ENCODE peak calls at places on chromosomes 16 and 17, in five cellular contexts. G is mesenchymal stem cell, Y is ACHN, W is smooth muscle cell of the brain vasculature, K is GM18507. N is an unnamed sample.

GRCh38 chr16:52499061-52499460 is 47.9 kb downstream of the TOX3 start:
- DNase-seq in G (no peak), Y (no peak), W (no peak), K (no peak), N (no peak)

GRCh38 chr17:1779571-1780074 is 17.8 kb downstream of the SERPINF1 start:
- DNase-seq in G (peak; percentile 97), Y (peak; percentile 83), W (peak; percentile 89), K (no peak), N (no peak)

GRCh38 chr16:86549076-86549892 is 5.8 kb downstream of the MTHFSD start:
- DNase-seq in G (no peak), Y (no peak), W (no peak), K (no peak), N (no peak)

GRCh38 chr17:73492802-73493139 is 151.5 kb downstream of the SDK2 start:
- DNase-seq in G (no peak), Y (no peak), W (no peak), K (no peak), N (no peak)

GRCh38 chr17:58381124-58381838 is 29.3 kb upstream of the SUPT4H1 start:
- DNase-seq in G (no peak), Y (no peak), W (no peak), K (no peak), N (no peak)

GRCh38 chr16:3652373-3653037 is 2.0 kb upstream of the DNASE1 start:
- DNase-seq in G (no peak), Y (no peak), W (no peak), K (no peak), N (no peak)

GRCh38 chr16:70407811-70408274 is 31.1 kb downstream of the ST3GAL2 start:
- DNase-seq in G (no peak), Y (no peak), W (no peak), K (no peak), N (no peak)

GRCh38 chr16:55257971-55258613 is 65.9 kb upstream of the IRX6 start:
- DNase-seq in G (no peak), Y (peak; percentile 60), W (no peak), K (peak; percentile 9), N (no peak)

GRCh38 chr17:78528541-78528940 is 48.7 kb downstream of the DNAH17 start:
- DNase-seq in G (no peak), Y (no peak), W (no peak), K (no peak), N (no peak)

GRCh38 chr16:28543072-28543471 is 4.3 kb upstream of the NUPR1 start:
- DNase-seq in G (no peak), Y (no peak), W (no peak), K (no peak), N (peak; percentile 12)

GRCh38 chr16:47643610-47644009 is 182.5 kb downstream of the PHKB start:
- DNase-seq in G (peak; percentile 2), Y (no peak), W (no peak), K (no peak), N (no peak)

GRCh38 chr17:5126719-5127488 is 11.1 kb downstream of the USP6 start:
- DNase-seq in G (no peak), Y (no peak), W (no peak), K (no peak), N (no peak)

GRCh38 chr16:84218176-84218776 is 21.5 kb downstream of the KCNG4 start:
- DNase-seq in G (no peak), Y (no peak), W (no peak), K (no peak), N (no peak)

GRCh38 chr17:54968954-54969400 is 412 bp downstream of the STXBP4 start:
- DNase-seq in G (peak; percentile 76), Y (peak; percentile 48), W (no peak), K (no peak), N (no peak)

GRCh38 chr16:50093607-50094570 is 28.1 kb downstream of the HEATR3 start:
- DNase-seq in G (no peak), Y (no peak), W (peak; percentile 13), K (no peak), N (peak; percentile 29)

N was measured in hippocampal formation.